ENCODE peak calls at places on chromosome 1, in ten cellular contexts. P, K, O, N, J, Q, A, D, X and W are unnamed samples.

GRCh38 chr1:109821221-109821669 is 57.5 kb upstream of the EPS8L3 start:
- DNase-seq in K (peak; percentile 95), D (peak; percentile 88), P (peak; percentile 84), X (no peak), Q (no peak), N (peak; percentile 90), O (peak; percentile 42), A (peak; percentile 75), J (peak; percentile 95), W (no peak)

GRCh38 chr1:171898956-171899355 is 57.7 kb downstream of the DNM3 start:
- DNase-seq in X (peak; percentile 11), O (no peak), J (no peak), N (no peak), Q (no peak), P (peak; percentile 64), D (peak; percentile 93), A (no peak), K (no peak), W (no peak)

GRCh38 chr1:3858231-3858981 is 1.1 kb downstream of the DFFB start:
- DNase-seq in Q (no peak), A (no peak), X (peak; percentile 17), K (no peak), N (no peak), D (peak; percentile 23), J (no peak), O (no peak), P (no peak), W (no peak)

GRCh38 chr1:15400627-15401026 is 9.1 kb upstream of the EFHD2 start:
- DNase-seq in A (no peak), X (no peak), O (no peak), D (peak; percentile 99), N (no peak), K (no peak), Q (no peak), J (no peak), P (no peak), W (no peak)

GRCh38 chr1:163673076-163673475 is 351.3 kb downstream of the NUF2 start:
- DNase-seq in P (no peak), D (no peak), K (no peak), Q (no peak), J (no peak), X (no peak), A (no peak), O (no peak), N (no peak), W (no peak)

GRCh38 chr1:87084247-87084836 is 169.9 kb downstream of the HS2ST1 start:
- DNase-seq in Q (no peak), J (no peak), A (no peak), X (peak; percentile 52), P (no peak), N (no peak), K (no peak), D (peak; percentile 44), O (no peak), W (no peak)

GRCh38 chr1:81410351-81410750 is 390.4 kb upstream of the ADGRL2 start:
- DNase-seq in O (no peak), A (no peak), J (no peak), N (no peak), D (no peak), X (no peak), P (no peak), K (no peak), Q (no peak), W (no peak)

GRCh38 chr1:154847891-154848290 is 22.2 kb downstream of the KCNN3 start:
- DNase-seq in O (no peak), Q (no peak), J (no peak), N (no peak), A (no peak), X (no peak), K (no peak), D (no peak), P (no peak), W (no peak)

GRCh38 chr1:33997127-33998047 is 133.5 kb downstream of the HMGB4 start:
- DNase-seq in K (peak; percentile 24), P (no peak), J (peak; percentile 40), X (no peak), Q (no peak), A (no peak), D (peak; percentile 22), O (no peak), N (no peak), W (no peak)

DNA sequence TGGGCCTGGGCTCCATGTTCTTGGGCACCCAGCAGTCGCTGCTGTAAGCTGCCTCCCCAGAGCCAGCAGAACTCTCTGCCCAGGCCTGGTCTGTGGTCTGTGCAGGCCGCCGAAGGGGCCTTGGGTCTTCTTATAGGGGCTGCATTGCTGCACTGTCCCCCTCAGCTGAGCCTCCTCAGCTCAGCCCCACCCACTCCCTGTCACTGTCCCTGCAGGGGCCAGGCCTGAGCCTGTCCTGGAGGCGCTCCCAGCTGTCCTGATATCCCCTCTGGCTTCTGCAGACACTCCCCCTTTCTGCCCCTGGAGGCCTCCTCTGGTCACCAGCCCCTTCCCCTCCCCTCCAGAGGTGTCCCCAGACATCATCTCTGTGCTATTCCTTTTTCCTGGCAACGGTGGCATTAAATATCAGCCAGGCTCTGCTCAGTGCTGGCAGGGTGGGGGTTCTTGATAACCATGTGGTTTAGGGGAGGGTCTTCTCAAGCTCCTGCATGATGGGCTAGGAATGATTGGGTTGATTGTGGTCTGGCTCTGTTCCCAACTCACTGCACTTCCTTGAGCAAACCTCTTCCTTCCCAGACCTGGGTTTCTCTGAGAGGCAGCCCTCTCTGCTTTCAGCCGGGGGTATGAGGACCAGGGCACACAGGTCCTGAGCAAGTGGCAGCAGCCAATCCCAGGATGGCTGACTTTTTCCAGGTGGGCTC is 3.6 kb upstream of the FOXO6 start:
- DNase-seq in X (peak; percentile 42), O (no peak), K (peak; percentile 69), P (no peak), Q (peak; percentile 73), A (no peak), D (no peak), J (peak; percentile 63), N (no peak), W (no peak)
- H3K4me3 ChIP-seq in X (no peak overlapping the region), O (no peak overlapping the region), K (no peak overlapping the region), P (no peak overlapping the region), Q (no peak overlapping the region), A (no peak overlapping the region), D (no peak overlapping the region), J (no peak overlapping the region), N (no peak overlapping the region), W (no peak overlapping the region)

GRCh38 chr1:35294809-35295208 is 26.3 kb downstream of the ZMYM4 start:
- DNase-seq in N (no peak), J (no peak), K (no peak), Q (no peak), X (no peak), D (no peak), P (no peak), O (no peak), A (no peak), W (no peak)

GRCh38 chr1:35300376-35300775 is 31.9 kb downstream of the ZMYM4 start:
- DNase-seq in K (no peak), N (no peak), A (no peak), O (no peak), P (no peak), Q (no peak), J (no peak), D (no peak), X (no peak), W (no peak)

GRCh38 chr1:35301674-35302392 is 33.3 kb downstream of the ZMYM4 start:
- DNase-seq in P (no peak), K (no peak), O (no peak), N (no peak), A (no peak), Q (no peak), D (no peak), J (no peak), X (no peak), W (no peak)

DNA sequence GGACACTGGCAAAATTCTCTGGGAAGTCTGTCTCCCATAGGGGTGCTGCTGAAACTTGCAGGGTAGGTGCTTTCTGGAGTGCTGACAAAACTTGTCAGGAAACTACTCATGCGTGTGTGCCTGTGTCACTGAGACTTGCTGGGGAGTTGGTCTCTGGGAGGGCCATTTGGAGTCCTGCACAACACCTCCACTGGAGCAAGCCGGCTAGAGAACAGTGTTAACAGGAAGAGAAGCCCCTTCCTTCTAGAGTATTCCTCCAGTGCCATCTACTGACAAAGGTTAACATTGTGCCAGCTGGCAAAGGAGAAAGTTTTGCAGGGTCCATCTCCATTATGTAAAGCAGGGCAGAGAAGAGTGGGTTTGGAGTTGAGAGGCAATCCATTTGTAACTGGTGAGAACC is 30.0 kb downstream of the ZMYM4 start:
- DNase-seq in A (no peak), P (no peak), X (peak; percentile 58), O (no peak), Q (peak; percentile 24), K (no peak), J (no peak), N (no peak), D (peak; percentile 36), W (peak; percentile 42)
- TF ChIP-seq CTCF in A (peak; percentile 12), P (peak; percentile 44), X (peak; percentile 53), O (no peak), Q (peak; percentile 60), K (peak; percentile 15), J (no peak), N (peak; percentile 61), D (no peak), W (peak; percentile 65)

GRCh38 chr1:225441314-225442119 is 13.7 kb upstream of the LBR start:
- DNase-seq in A (no peak), D (peak; percentile 68), X (no peak), N (peak; percentile 49), O (no peak), Q (no peak), K (no peak), J (no peak), P (peak; percentile 40), W (no peak)
- H3K4me3 ChIP-seq in A (no peak overlapping the region), D (no peak overlapping the region), X (no peak overlapping the region), N (no peak overlapping the region), O (no peak overlapping the region), Q (no peak overlapping the region), K (no peak overlapping the region), J (no peak overlapping the region), P (no peak overlapping the region), W (no peak overlapping the region)

DNA sequence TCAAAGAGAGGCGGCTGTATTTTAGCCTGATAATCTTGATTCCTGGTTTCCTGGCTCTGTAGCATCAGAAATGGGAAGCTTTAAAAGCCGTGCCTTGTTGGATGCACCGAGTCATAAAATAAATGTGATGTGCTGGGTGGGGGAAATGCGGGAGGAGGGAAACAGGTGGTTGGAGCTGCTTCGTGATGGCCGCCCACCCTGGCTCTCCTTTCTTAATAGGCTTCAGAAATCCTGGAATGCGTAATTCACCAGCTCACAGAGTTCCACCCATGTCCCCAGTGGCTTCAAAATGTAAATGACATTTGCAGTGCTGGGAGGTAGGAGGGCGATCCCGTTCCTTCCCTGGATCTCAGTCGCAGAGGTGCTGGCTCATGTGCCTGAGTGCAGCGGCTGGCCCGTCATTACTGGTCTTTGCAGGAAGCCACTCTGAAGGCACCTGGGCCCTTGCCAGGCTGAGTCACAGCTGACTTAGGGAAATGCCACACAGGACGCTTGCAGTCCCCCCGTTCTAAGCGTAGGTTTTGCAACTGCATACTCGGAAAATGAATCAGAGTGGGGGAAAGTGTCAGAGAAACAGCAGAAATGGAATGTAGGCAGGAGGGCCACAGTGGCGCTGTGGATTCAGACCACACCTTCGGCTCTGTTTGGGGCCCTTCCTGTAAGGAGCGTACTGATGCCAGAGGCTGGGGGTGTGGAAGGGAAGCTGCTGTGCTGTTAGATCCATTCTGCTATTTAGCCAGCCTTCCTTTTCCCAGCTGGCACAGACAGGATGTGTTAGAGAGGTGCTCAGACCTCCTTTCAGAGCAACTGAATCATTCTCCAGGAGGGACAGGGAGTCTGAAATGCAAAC is 37.6 kb downstream of the GALNT2 start:
- DNase-seq in N (peak; percentile 99), D (peak; percentile 100), P (peak; percentile 98), Q (peak; percentile 82), O (peak; percentile 95), J (peak; percentile 98), X (peak; percentile 52), K (peak; percentile 99), A (peak; percentile 98), W (peak; percentile 50)
- TF ChIP-seq CTCF in N (no peak), D (peak; percentile 8), P (no peak), Q (no peak), O (peak; percentile 10), J (no peak), X (no peak), K (no peak), A (no peak), W (no peak)